ENCODE peak calls at places on chromosome 7, in nine cellular contexts. One of them, this sample, is unnamed.
A peak's percentile ranks its signal among the peaks of the same experiment; 100 is the strongest.

GRCh38 chr7:101172005-101172853 is 6.9 kb upstream of the VGF start:
- DNase-seq in transverse colon: no peak
- DNase-seq in IMR-90: no peak
- DNase-seq in cardiac muscle cell: no peak
- DNase-seq in astrocyte of the spinal cord: no peak
- DNase-seq in HCT116: no peak
- DNase-seq in colonic mucosa: no peak
- DNase-seq in H7: peak; percentile 83
- DNase-seq in heart right ventricle: no peak
- DNase-seq in this sample: no peak

GRCh38 chr7:91504919-91505318 is 240.7 kb downstream of the FZD1 start:
- DNase-seq in H7: no peak
- DNase-seq in heart right ventricle: no peak
- DNase-seq in colonic mucosa: no peak
- DNase-seq in transverse colon: no peak
- DNase-seq in cardiac muscle cell: no peak
- DNase-seq in HCT116: no peak
- DNase-seq in IMR-90: no peak
- DNase-seq in astrocyte of the spinal cord: no peak
- DNase-seq in this sample: no peak

GRCh38 chr7:113076703-113077102 is 9.9 kb downstream of the GPR85 start:
- DNase-seq in heart right ventricle: no peak
- DNase-seq in H7: no peak
- DNase-seq in cardiac muscle cell: no peak
- DNase-seq in colonic mucosa: no peak
- DNase-seq in transverse colon: no peak
- DNase-seq in IMR-90: no peak
- DNase-seq in HCT116: no peak
- DNase-seq in astrocyte of the spinal cord: no peak
- DNase-seq in this sample: no peak

GRCh38 chr7:97004931-97005763 is at the start of gene DLX6:
- DNase-seq in H7: peak; percentile 96
- DNase-seq in transverse colon: peak; percentile 38
- DNase-seq in HCT116: no peak
- DNase-seq in cardiac muscle cell: peak; percentile 78
- DNase-seq in IMR-90: peak; percentile 14
- DNase-seq in astrocyte of the spinal cord: no peak
- DNase-seq in heart right ventricle: no peak
- DNase-seq in colonic mucosa: peak; percentile 52
- DNase-seq in this sample: no peak

GRCh38 chr7:7815395-7815794 is 97.0 kb upstream of the RPA3 start:
- DNase-seq in cardiac muscle cell: no peak
- DNase-seq in heart right ventricle: no peak
- DNase-seq in astrocyte of the spinal cord: no peak
- DNase-seq in IMR-90: no peak
- DNase-seq in colonic mucosa: no peak
- DNase-seq in transverse colon: no peak
- DNase-seq in HCT116: no peak
- DNase-seq in H7: no peak
- DNase-seq in this sample: no peak

GRCh38 chr7:123154231-123154860 is 45.4 kb downstream of the SLC13A1 start:
- DNase-seq in astrocyte of the spinal cord: peak; percentile 83
- DNase-seq in cardiac muscle cell: peak; percentile 84
- DNase-seq in colonic mucosa: peak; percentile 83
- DNase-seq in IMR-90: peak; percentile 50
- DNase-seq in HCT116: peak; percentile 90
- DNase-seq in heart right ventricle: no peak
- DNase-seq in H7: peak; percentile 15
- DNase-seq in transverse colon: peak; percentile 80
- DNase-seq in this sample: peak; percentile 20

GRCh38 chr7:154928136-154929005 is 74.6 kb downstream of the PAXIP1 start:
- DNase-seq in cardiac muscle cell: no peak
- DNase-seq in astrocyte of the spinal cord: peak; percentile 96
- DNase-seq in transverse colon: peak; percentile 40
- DNase-seq in HCT116: peak; percentile 91
- DNase-seq in colonic mucosa: peak; percentile 40
- DNase-seq in IMR-90: peak; percentile 93
- DNase-seq in heart right ventricle: no peak
- DNase-seq in H7: no peak
- DNase-seq in this sample: peak; percentile 77

GRCh38 chr7:101717986-101718746 is 89.1 kb upstream of the MYL10 start:
- DNase-seq in astrocyte of the spinal cord: peak; percentile 36
- DNase-seq in HCT116: no peak
- DNase-seq in transverse colon: no peak
- DNase-seq in H7: peak; percentile 62
- DNase-seq in cardiac muscle cell: no peak
- DNase-seq in heart right ventricle: peak; percentile 25
- DNase-seq in colonic mucosa: peak; percentile 31
- DNase-seq in IMR-90: peak; percentile 86
- DNase-seq in this sample: peak; percentile 49

GRCh38 chr7:2838873-2839578 is 5.1 kb downstream of the GNA12 start:
- DNase-seq in transverse colon: peak; percentile 33
- DNase-seq in cardiac muscle cell: no peak
- DNase-seq in colonic mucosa: no peak
- DNase-seq in H7: no peak
- DNase-seq in heart right ventricle: no peak
- DNase-seq in HCT116: no peak
- DNase-seq in IMR-90: no peak
- DNase-seq in astrocyte of the spinal cord: no peak
- DNase-seq in this sample: no peak

GRCh38 chr7:88083883-88084282 is 136.0 kb downstream of the SRI start:
- DNase-seq in IMR-90: no peak
- DNase-seq in HCT116: no peak
- DNase-seq in heart right ventricle: no peak
- DNase-seq in cardiac muscle cell: no peak
- DNase-seq in astrocyte of the spinal cord: no peak
- DNase-seq in transverse colon: no peak
- DNase-seq in H7: no peak
- DNase-seq in colonic mucosa: no peak
- DNase-seq in this sample: no peak

GRCh38 chr7:122803323-122803722 is 82.9 kb downstream of the CADPS2 start:
- DNase-seq in transverse colon: no peak
- DNase-seq in colonic mucosa: no peak
- DNase-seq in astrocyte of the spinal cord: peak; percentile 15
- DNase-seq in H7: peak; percentile 21
- DNase-seq in IMR-90: no peak
- DNase-seq in heart right ventricle: no peak
- DNase-seq in cardiac muscle cell: peak; percentile 43
- DNase-seq in HCT116: peak; percentile 10
- DNase-seq in this sample: no peak

GRCh38 chr7:82098410-82098809 is 328.6 kb upstream of the HGF start:
- DNase-seq in astrocyte of the spinal cord: no peak
- DNase-seq in colonic mucosa: no peak
- DNase-seq in transverse colon: no peak
- DNase-seq in heart right ventricle: no peak
- DNase-seq in HCT116: no peak
- DNase-seq in IMR-90: no peak
- DNase-seq in cardiac muscle cell: no peak
- DNase-seq in H7: no peak
- DNase-seq in this sample: peak; percentile 60

GRCh38 chr7:155862516-155863257 is 50.4 kb upstream of the SHH start:
- DNase-seq in astrocyte of the spinal cord: no peak
- DNase-seq in HCT116: no peak
- DNase-seq in H7: peak; percentile 57
- DNase-seq in heart right ventricle: no peak
- DNase-seq in cardiac muscle cell: no peak
- DNase-seq in colonic mucosa: peak; percentile 17
- DNase-seq in transverse colon: no peak
- DNase-seq in IMR-90: no peak
- DNase-seq in this sample: no peak

GRCh38 chr7:12174931-12175330 is 36.2 kb upstream of the TMEM106B start:
- DNase-seq in IMR-90: no peak
- DNase-seq in colonic mucosa: no peak
- DNase-seq in cardiac muscle cell: no peak
- DNase-seq in astrocyte of the spinal cord: no peak
- DNase-seq in heart right ventricle: no peak
- DNase-seq in H7: no peak
- DNase-seq in HCT116: no peak
- DNase-seq in transverse colon: no peak
- DNase-seq in this sample: no peak

GRCh38 chr7:12178317-12178716 is 32.8 kb upstream of the TMEM106B start:
- DNase-seq in transverse colon: no peak
- DNase-seq in heart right ventricle: no peak
- DNase-seq in astrocyte of the spinal cord: no peak
- DNase-seq in colonic mucosa: no peak
- DNase-seq in HCT116: no peak
- DNase-seq in IMR-90: no peak
- DNase-seq in cardiac muscle cell: no peak
- DNase-seq in H7: no peak
- DNase-seq in this sample: no peak
- H3K4me3 ChIP-seq in transverse colon: no peak overlapping the region
- H3K4me3 ChIP-seq in heart right ventricle: no peak overlapping the region
- H3K4me3 ChIP-seq in astrocyte of the spinal cord: no peak overlapping the region
- H3K4me3 ChIP-seq in colonic mucosa: no peak overlapping the region
- H3K4me3 ChIP-seq in HCT116: no peak overlapping the region
- H3K4me3 ChIP-seq in IMR-90: no peak overlapping the region
- H3K4me3 ChIP-seq in cardiac muscle cell: no peak overlapping the region
- H3K4me3 ChIP-seq in H7: no peak overlapping the region
- H3K4me3 ChIP-seq in this sample: no peak overlapping the region

DNA sequence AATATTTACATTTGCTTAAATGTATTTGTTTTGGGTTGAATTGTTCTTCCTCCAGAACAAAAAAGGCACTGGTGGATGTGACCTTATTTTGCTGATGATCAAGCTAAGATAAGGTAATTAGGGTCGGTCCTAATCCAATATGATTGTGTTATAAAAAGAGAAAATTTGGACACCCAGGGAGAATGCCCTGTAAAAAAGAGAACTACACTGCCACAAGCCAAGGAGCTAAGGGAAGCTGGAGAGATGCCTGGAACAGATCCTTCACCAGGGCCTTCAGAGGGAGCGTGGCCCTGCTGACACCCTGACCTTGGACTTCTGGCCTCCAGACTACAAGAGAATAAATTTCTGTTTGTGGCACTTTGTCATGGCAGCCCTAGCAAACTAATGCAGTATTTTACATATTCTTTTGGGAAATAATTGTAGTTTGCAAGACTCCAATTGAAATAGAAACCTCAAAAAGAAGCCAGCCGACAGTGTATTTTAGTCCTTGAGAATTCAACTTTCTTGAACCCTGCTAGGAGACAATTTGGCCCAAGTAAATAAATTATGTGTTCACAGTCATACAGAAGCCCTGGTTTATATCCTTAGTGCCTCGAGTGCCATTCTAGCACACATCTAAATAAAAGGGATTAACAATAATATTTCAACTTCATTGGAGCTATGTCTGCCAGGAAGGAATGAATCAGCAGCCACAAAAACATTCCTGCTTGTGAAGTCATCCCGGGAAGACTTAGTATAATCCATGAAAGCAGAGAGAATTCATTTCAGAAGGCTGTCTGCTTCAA is 164.6 kb downstream of the PKD1L1 start:
- DNase-seq in heart right ventricle: no peak
- DNase-seq in colonic mucosa: no peak
- DNase-seq in HCT116: peak; percentile 77
- DNase-seq in transverse colon: no peak
- DNase-seq in cardiac muscle cell: no peak
- DNase-seq in H7: no peak
- DNase-seq in astrocyte of the spinal cord: peak; percentile 97
- DNase-seq in IMR-90: peak; percentile 98
- DNase-seq in this sample: peak; percentile 90
- H3K4me3 ChIP-seq in heart right ventricle: no peak overlapping the region
- H3K4me3 ChIP-seq in colonic mucosa: no peak overlapping the region
- H3K4me3 ChIP-seq in HCT116: peak overlapping the region; percentile 30
- H3K4me3 ChIP-seq in transverse colon: no peak overlapping the region
- H3K4me3 ChIP-seq in cardiac muscle cell: no peak overlapping the region
- H3K4me3 ChIP-seq in H7: no peak overlapping the region
- H3K4me3 ChIP-seq in astrocyte of the spinal cord: no peak overlapping the region
- H3K4me3 ChIP-seq in IMR-90: no peak overlapping the region
- H3K4me3 ChIP-seq in this sample: no peak overlapping the region

DNA sequence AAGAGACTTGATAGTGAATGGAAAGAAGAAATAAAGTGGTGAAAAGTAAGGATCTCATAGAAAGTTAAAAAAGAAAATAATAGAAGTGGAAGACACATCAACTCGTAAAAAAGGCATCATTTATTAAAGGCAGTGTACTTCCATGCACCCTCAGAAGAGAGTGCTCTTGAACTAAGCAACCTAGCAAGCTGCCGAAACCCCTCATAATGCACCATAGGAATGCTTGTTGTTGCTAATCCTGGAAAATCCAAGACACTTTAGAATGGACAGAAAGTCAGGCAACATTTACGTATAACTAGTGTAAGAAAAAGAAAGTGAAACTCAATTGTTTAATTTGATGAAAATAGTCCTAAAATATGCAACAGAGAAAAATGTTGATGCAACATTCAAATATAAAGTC is 12.8 kb downstream of the TFPI2 start:
- DNase-seq in HCT116: no peak
- DNase-seq in transverse colon: no peak
- DNase-seq in IMR-90: no peak
- DNase-seq in H7: no peak
- DNase-seq in colonic mucosa: no peak
- DNase-seq in cardiac muscle cell: no peak
- DNase-seq in heart right ventricle: no peak
- DNase-seq in astrocyte of the spinal cord: no peak
- DNase-seq in this sample: no peak
- H3K4me3 ChIP-seq in HCT116: no peak overlapping the region
- H3K4me3 ChIP-seq in transverse colon: no peak overlapping the region
- H3K4me3 ChIP-seq in IMR-90: no peak overlapping the region
- H3K4me3 ChIP-seq in H7: no peak overlapping the region
- H3K4me3 ChIP-seq in colonic mucosa: no peak overlapping the region
- H3K4me3 ChIP-seq in cardiac muscle cell: no peak overlapping the region
- H3K4me3 ChIP-seq in heart right ventricle: no peak overlapping the region
- H3K4me3 ChIP-seq in astrocyte of the spinal cord: no peak overlapping the region
- H3K4me3 ChIP-seq in this sample: no peak overlapping the region

DNA sequence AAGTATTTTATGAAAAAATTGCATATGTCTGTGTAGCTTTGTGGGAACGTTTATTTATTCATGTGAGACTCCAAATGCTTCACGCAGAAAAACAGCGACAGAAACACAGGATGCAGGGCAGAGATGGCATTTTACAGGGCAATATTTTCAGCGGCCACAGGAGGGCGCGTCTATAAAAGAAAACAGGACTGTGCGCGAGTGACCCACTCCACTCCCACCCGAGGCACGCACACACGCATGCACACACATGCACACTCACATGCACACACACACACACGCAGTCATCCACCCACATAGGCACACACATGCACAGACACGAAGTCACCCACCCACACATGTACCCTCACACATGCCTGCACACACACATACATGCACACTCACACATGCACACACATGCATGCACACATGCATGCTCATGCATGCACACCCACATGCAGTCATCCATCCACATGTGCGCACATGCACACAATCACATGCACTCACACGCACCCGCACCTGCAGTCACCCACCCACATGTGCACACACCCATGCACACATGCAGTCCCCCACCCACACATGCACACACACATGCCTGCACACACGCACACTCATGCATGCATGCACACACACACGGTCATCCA is 96.3 kb downstream of the DNAJB6 start:
- DNase-seq in IMR-90: peak; percentile 17
- DNase-seq in HCT116: no peak
- DNase-seq in H7: peak; percentile 83
- DNase-seq in astrocyte of the spinal cord: peak; percentile 35
- DNase-seq in colonic mucosa: peak; percentile 32
- DNase-seq in heart right ventricle: no peak
- DNase-seq in cardiac muscle cell: peak; percentile 47
- DNase-seq in transverse colon: peak; percentile 35
- DNase-seq in this sample: no peak
- H3K4me3 ChIP-seq in IMR-90: peak overlapping the region; percentile 9
- H3K4me3 ChIP-seq in HCT116: peak overlapping the region; percentile 17
- H3K4me3 ChIP-seq in H7: no peak overlapping the region
- H3K4me3 ChIP-seq in astrocyte of the spinal cord: peak overlapping the region; percentile 12
- H3K4me3 ChIP-seq in colonic mucosa: peak overlapping the region; percentile 2
- H3K4me3 ChIP-seq in heart right ventricle: peak overlapping the region; percentile 42
- H3K4me3 ChIP-seq in cardiac muscle cell: no peak overlapping the region
- H3K4me3 ChIP-seq in transverse colon: no peak overlapping the region
- H3K4me3 ChIP-seq in this sample: peak overlapping the region; percentile 40

This sample was measured in skeletal muscle cell.